ENCODE peak calls at places on chromosomes 6 and 20, in seven cellular contexts. P is H1, M is GM12878, I is breast epithelium, L is esophagus muscularis mucosa, Q is SK-N-SH, O is endothelial cell of umbilical vein. C is an unnamed sample.
A peak's percentile ranks its signal among the peaks of the same experiment; 100 is the strongest.

GRCh38 chr20:62856931-62857619 is 4.5 kb downstream of the TCFL5 start:
- DNase-seq in O (no peak), L (no peak), P (no peak), Q (no peak), M (no peak), I (no peak), C (no peak)

GRCh38 chr6:161407581-161407980 is 133.7 kb upstream of the AGPAT4 start:
- DNase-seq in P (no peak), M (peak; percentile 23), L (no peak), I (no peak), O (no peak), Q (no peak), C (no peak)

GRCh38 chr6:5457983-5458683 is 196.8 kb downstream of the FARS2 start:
- DNase-seq in L (no peak), O (no peak), M (no peak), P (no peak), I (peak; percentile 98), Q (no peak), C (peak; percentile 87)

GRCh38 chr6:128567029-128567428 is 46.6 kb upstream of the PTPRK start:
- DNase-seq in P (no peak), O (no peak), M (no peak), I (no peak), L (no peak), Q (no peak), C (no peak)

GRCh38 chr6:127924440-127924839 is 23.6 kb upstream of the THEMIS start:
- DNase-seq in P (no peak), M (no peak), I (no peak), O (no peak), L (no peak), Q (no peak), C (no peak)

GRCh38 chr6:53811082-53811481 is 16.3 kb downstream of the LRRC1 start:
- DNase-seq in Q (no peak), M (peak; percentile 34), P (no peak), L (no peak), O (no peak), I (peak; percentile 79), C (peak; percentile 84)

GRCh38 chr20:10863337-10864060 is 189.7 kb upstream of the JAG1 start:
- DNase-seq in M (no peak), P (no peak), I (no peak), Q (no peak), L (no peak), O (peak; percentile 87), C (no peak)

GRCh38 chr20:1266167-1266973 is at the start of gene SNPH:
- DNase-seq in P (peak; percentile 77), Q (peak; percentile 85), M (no peak), I (peak; percentile 38), O (peak; percentile 78), L (peak; percentile 93), C (peak; percentile 77)

GRCh38 chr6:4316867-4317400 is 181.6 kb upstream of the ECI2 start:
- DNase-seq in L (peak; percentile 92), Q (no peak), M (no peak), O (peak; percentile 91), P (no peak), I (no peak), C (peak; percentile 37)

GRCh38 chr6:65399355-65400084 is 307.5 kb downstream of the EYS start:
- DNase-seq in O (no peak), Q (no peak), P (no peak), L (no peak), M (no peak), I (no peak), C (no peak)

GRCh38 chr6:129321303-129321702 is 388.7 kb downstream of the ARHGAP18 start:
- DNase-seq in I (no peak), P (no peak), M (no peak), Q (no peak), O (no peak), L (no peak), C (no peak)

GRCh38 chr6:151993364-151993763 is 185.9 kb downstream of the ESR1 start:
- DNase-seq in L (no peak), Q (no peak), M (no peak), P (no peak), O (no peak), I (no peak), C (no peak)

GRCh38 chr6:54907316-54907715 is 60.7 kb downstream of the FAM83B start:
- DNase-seq in Q (no peak), O (no peak), I (no peak), L (no peak), P (no peak), M (no peak), C (no peak)

GRCh38 chr6:85191656-85192055 is 258.2 kb upstream of the NT5E start:
- DNase-seq in P (no peak), L (no peak), O (peak; percentile 19), Q (no peak), I (no peak), M (no peak), C (no peak)

GRCh38 chr20:43235998-43236397 is 46.3 kb upstream of the PTPRT start:
- DNase-seq in O (no peak), Q (no peak), L (no peak), M (no peak), P (no peak), I (no peak), C (no peak)

GRCh38 chr6:34248198-34248726 is 544 bp downstream of the SMIM29 start:
- DNase-seq in Q (peak; percentile 65), O (peak; percentile 40), I (peak; percentile 76), L (no peak), P (peak; percentile 76), M (no peak), C (peak; percentile 52)

GRCh38 chr6:142380626-142381025 is 78.8 kb downstream of the ADGRG6 start:
- DNase-seq in M (no peak), I (no peak), O (no peak), L (no peak), Q (no peak), P (no peak), C (no peak)

GRCh38 chr6:34145161-34146020 is 496 bp downstream of the GRM4 start:
- DNase-seq in L (no peak), M (no peak), P (peak; percentile 80), Q (peak; percentile 78), O (peak; percentile 25), I (no peak), C (no peak)

GRCh38 chr6:160267102-160267501 is 8.5 kb upstream of the SLC22A2 start:
- DNase-seq in I (no peak), Q (no peak), P (no peak), M (no peak), L (peak; percentile 87), O (no peak), C (no peak)

GRCh38 chr6:143581835-143582480 is 70.4 kb upstream of the FUCA2 start:
- DNase-seq in Q (no peak), P (no peak), I (no peak), L (no peak), M (no peak), O (no peak), C (no peak)

GRCh38 chr6:22653980-22654610 is 84.7 kb downstream of the HDGFL1 start:
- DNase-seq in P (no peak), M (no peak), L (no peak), Q (no peak), O (no peak), I (no peak), C (no peak)

GRCh38 chr6:113560908-113561307 is 296.2 kb upstream of the MARCKS start:
- DNase-seq in L (no peak), O (peak; percentile 61), Q (no peak), I (no peak), P (no peak), M (no peak), C (no peak)

DNA sequence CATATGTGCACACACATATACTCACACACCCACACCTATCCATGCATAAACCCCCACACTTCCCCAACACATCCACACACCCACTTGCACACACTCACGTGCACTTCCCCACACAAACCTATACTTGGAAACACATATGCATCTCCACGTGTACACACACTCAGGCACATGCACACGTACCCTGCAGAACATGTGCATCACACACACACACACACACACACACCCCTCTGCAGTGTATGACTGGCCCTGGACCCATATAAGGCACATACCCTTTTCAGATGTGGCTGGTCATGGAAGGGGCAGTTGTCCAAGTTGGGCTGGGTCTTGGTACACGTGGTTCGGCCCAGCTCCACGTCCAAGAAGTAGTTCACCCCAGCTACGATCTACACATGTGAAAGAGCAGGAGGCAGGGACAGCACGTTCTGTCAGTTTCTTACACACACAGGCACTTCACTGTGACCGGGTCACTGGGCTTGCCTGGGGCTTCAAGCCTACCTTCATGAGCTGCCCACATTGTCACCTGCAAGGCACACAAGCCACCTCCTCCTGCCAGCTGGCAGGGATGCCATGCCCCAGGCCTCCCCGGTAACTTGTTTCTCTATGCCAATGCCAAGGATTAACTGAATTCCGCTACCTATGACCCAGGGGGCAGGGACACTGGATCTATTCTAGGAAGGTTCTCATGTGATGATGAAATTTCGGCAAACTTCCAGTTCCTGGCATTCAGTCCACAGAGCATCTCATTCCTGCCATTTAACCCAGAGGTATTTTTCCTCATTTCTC is 2.6 kb downstream of the CST3 start:
- DNase-seq in O (no peak), M (no peak), Q (no peak), L (peak; percentile 92), I (peak; percentile 96), P (no peak), C (no peak)
- TF ChIP-seq POLR2AphosphoS5 in O (no peak), M (no peak), Q (no peak), L (peak; percentile 68), I (peak; percentile 73), P (no peak), C (no peak)

GRCh38 chr6:56311525-56311924 is 64.1 kb upstream of the COL21A1 start:
- DNase-seq in O (no peak), L (no peak), M (no peak), Q (no peak), P (no peak), I (no peak), C (no peak)

GRCh38 chr6:56314683-56315523 is 67.5 kb upstream of the COL21A1 start:
- DNase-seq in M (no peak), L (no peak), I (no peak), P (peak; percentile 68), Q (peak; percentile 26), O (peak; percentile 72), C (no peak)

GRCh38 chr6:56312049-56312448 is 64.7 kb upstream of the COL21A1 start:
- DNase-seq in M (no peak), I (no peak), P (no peak), L (no peak), O (no peak), Q (no peak), C (no peak)

DNA sequence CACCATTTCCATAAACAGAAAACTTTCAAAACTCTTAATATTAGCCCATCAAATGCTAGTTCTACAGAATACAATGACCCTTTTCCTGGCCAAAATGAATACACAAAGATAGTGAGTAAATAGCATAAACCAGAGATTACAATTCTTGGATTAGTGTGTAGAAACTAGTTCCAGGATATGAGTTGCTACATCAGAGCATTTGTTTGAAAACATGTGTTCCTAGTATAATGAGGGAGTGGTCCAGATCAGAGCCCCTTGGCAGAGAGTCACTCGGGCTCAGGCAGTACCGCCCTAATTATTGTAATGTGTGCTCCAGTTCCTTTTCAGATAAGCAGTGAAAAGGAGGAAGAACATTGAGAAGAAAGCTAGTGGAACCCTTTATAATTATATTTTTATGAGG is 63.7 kb upstream of the COL21A1 start:
- DNase-seq in I (no peak), P (no peak), Q (no peak), O (peak; percentile 31), L (no peak), M (no peak), C (no peak)
- TF ChIP-seq POLR2AphosphoS5 in I (no peak), P (no peak), Q (no peak), O (no peak), L (no peak), M (no peak), C (no peak)

GRCh38 chr20:52895662-52896061 is 76.5 kb upstream of the TSHZ2 start:
- DNase-seq in M (no peak), P (no peak), L (no peak), I (no peak), Q (no peak), O (no peak), C (no peak)
- TF ChIP-seq POLR2AphosphoS5 in M (no peak), P (no peak), L (no peak), I (no peak), Q (no peak), O (no peak), C (no peak)

GRCh38 chr20:36548006-36548315 is 6.6 kb downstream of the MYL9 start:
- DNase-seq in O (no peak), M (no peak), L (no peak), P (peak; percentile 85), I (no peak), Q (peak; percentile 54), C (no peak)
- TF ChIP-seq POLR2AphosphoS5 in O (no peak), M (no peak), L (peak; percentile 15), P (no peak), I (no peak), Q (no peak), C (no peak)